ENCODE peak calls at places on chromosomes 11 and 22, in eight cellular contexts. P is cardiac muscle cell, Z is prostate gland, M is thoracic aorta, U is Peyer's patch, J is heart right ventricle, H is fibroblast of lung, N is Panc1. L is an unnamed sample.
A peak's percentile ranks its signal among the peaks of the same experiment; 100 is the strongest.

GRCh38 chr11:126989942-126990715 is 10.4 kb downstream of the KIRREL3 start:
- DNase-seq in M (no peak), H (peak; percentile 75), U (peak; percentile 78), Z (peak; percentile 51), N (peak; percentile 39), P (peak; percentile 73), J (peak; percentile 68), L (peak; percentile 79)

GRCh38 chr22:22058649-22059475 is 76.3 kb upstream of the TOP3B start:
- DNase-seq in M (no peak), U (no peak), J (no peak), H (no peak), Z (no peak), P (no peak), N (no peak), L (no peak)

GRCh38 chr11:2298131-2298794 is 3.5 kb downstream of the C11orf21 start:
- DNase-seq in J (no peak), M (no peak), P (no peak), H (no peak), N (no peak), Z (no peak), U (peak; percentile 38), L (no peak)

GRCh38 chr11:129861702-129862107 is 33.7 kb downstream of the NFRKB start:
- DNase-seq in M (no peak), N (peak; percentile 83), H (peak; percentile 97), P (peak; percentile 94), U (peak; percentile 74), J (peak; percentile 50), Z (peak; percentile 93), L (peak; percentile 97)

GRCh38 chr11:57974830-57975229 is 48.9 kb upstream of the OR9Q1 start:
- DNase-seq in P (peak; percentile 1), J (no peak), M (no peak), Z (no peak), U (no peak), H (peak; percentile 94), N (no peak), L (peak; percentile 22)

GRCh38 chr11:118918686-118919280 is 6.9 kb downstream of the BCL9L start:
- DNase-seq in Z (no peak), N (no peak), H (peak; percentile 58), P (peak; percentile 81), M (no peak), J (no peak), U (peak; percentile 56), L (no peak)

GRCh38 chr11:103596323-103596722 is 440.1 kb upstream of the DDI1 start:
- DNase-seq in J (no peak), H (peak; percentile 74), M (no peak), Z (no peak), P (no peak), U (no peak), N (no peak), L (no peak)

GRCh38 chr11:1139441-1140066 is 18.2 kb upstream of the MUC5AC start:
- DNase-seq in Z (no peak), J (no peak), M (no peak), H (peak; percentile 87), N (no peak), U (no peak), P (peak; percentile 31), L (no peak)

GRCh38 chr22:23036684-23037428 is 33.5 kb upstream of the GNAZ start:
- DNase-seq in Z (no peak), H (peak; percentile 9), M (no peak), P (peak; percentile 17), U (no peak), N (no peak), J (no peak), L (no peak)

GRCh38 chr11:124198852-124199389 is 15.8 kb downstream of the OR10D3 start:
- DNase-seq in P (no peak), H (no peak), N (no peak), M (no peak), U (no peak), J (no peak), Z (no peak), L (no peak)

GRCh38 chr11:11558352-11558751 is 63.5 kb downstream of the GALNT18 start:
- DNase-seq in U (no peak), P (no peak), H (no peak), N (no peak), J (peak; percentile 56), M (no peak), Z (no peak), L (no peak)

GRCh38 chr11:83241291-83241946 is 44.7 kb downstream of the CCDC90B start:
- DNase-seq in H (peak; percentile 77), U (peak; percentile 55), N (peak; percentile 51), P (peak; percentile 75), Z (peak; percentile 52), M (no peak), J (peak; percentile 19), L (peak; percentile 77)

GRCh38 chr11:121318848-121319834 is 26.6 kb downstream of the SC5D start:
- DNase-seq in N (peak; percentile 38), M (no peak), P (peak; percentile 68), H (peak; percentile 54), U (no peak), J (peak; percentile 14), Z (peak; percentile 47), L (peak; percentile 57)

GRCh38 chr11:108718466-108718865 is 53.6 kb downstream of the DDX10 start:
- DNase-seq in H (no peak), U (no peak), P (no peak), N (no peak), J (no peak), M (no peak), Z (no peak), L (no peak)

GRCh38 chr11:94825111-94825880 is 57.1 kb downstream of the AMOTL1 start:
- DNase-seq in N (no peak), U (no peak), H (no peak), M (no peak), P (no peak), J (no peak), Z (no peak), L (no peak)

GRCh38 chr11:84383571-84383970 is 1097.4 kb upstream of the CCDC90B start:
- DNase-seq in J (no peak), M (no peak), N (no peak), U (no peak), Z (no peak), H (peak; percentile 20), P (peak; percentile 20), L (no peak)

GRCh38 chr11:75759832-75760231 is 8.7 kb upstream of the DGAT2 start:
- DNase-seq in Z (no peak), U (no peak), P (no peak), N (no peak), M (no peak), J (no peak), H (no peak), L (no peak)
- H3K4me1 ChIP-seq in Z (no peaks in the 10 kb centered on the region), U (no peaks in the 10 kb centered on the region), P (peaks cover 5% of the 10 kb centered on the region), N (no peaks in the 10 kb centered on the region), M (no peaks in the 10 kb centered on the region), J (no peaks in the 10 kb centered on the region), H (no peaks in the 10 kb centered on the region), L (no peaks in the 10 kb centered on the region)

GRCh38 chr11:128716231-128716630 is 22.4 kb downstream of the FLI1 start:
- DNase-seq in P (no peak), N (no peak), H (no peak), Z (no peak), M (no peak), J (peak; percentile 22), U (no peak), L (no peak)
- H3K4me1 ChIP-seq in P (peaks cover 19% of the 10 kb centered on the region), N (peaks cover 8% of the 10 kb centered on the region), H (peaks cover 17% of the 10 kb centered on the region), Z (no peaks in the 10 kb centered on the region), M (peaks cover 21% of the 10 kb centered on the region), J (peaks cover 100% of the 10 kb centered on the region), U (peaks cover 28% of the 10 kb centered on the region), L (peaks cover 15% of the 10 kb centered on the region)

DNA sequence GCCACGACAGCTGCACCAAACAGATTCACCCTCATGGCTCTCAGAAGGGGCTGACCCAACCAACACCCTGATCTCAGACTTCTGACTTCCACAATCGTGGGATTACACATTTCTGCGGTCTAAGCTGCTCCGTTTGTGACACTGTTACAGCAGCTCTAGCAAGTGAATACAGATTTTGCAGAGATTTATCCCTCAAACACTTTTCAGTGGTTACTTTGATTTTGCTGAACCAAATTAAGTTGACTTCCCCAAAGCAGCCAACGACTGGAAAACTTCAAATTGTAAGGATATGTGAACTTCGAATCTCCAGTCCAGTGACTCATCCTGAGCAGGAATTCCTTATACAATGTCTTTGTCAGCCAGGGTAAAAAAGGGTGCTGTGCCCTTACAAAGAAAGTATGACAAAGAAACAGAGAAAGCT is 14.8 kb upstream of the INCENP start:
- DNase-seq in J (no peak), U (no peak), P (peak; percentile 50), N (no peak), H (peak; percentile 79), Z (no peak), M (no peak), L (no peak)
- H3K4me1 ChIP-seq in J (peaks cover 45% of the 10 kb centered on the region), U (no peaks in the 10 kb centered on the region), P (no peaks in the 10 kb centered on the region), N (peaks cover 6% of the 10 kb centered on the region), H (peaks cover 17% of the 10 kb centered on the region), Z (no peaks in the 10 kb centered on the region), M (peaks cover 22% of the 10 kb centered on the region), L (no peaks in the 10 kb centered on the region)

GRCh38 chr22:20223421-20224245 is 44.5 kb downstream of the RTN4R start:
- DNase-seq in P (no peak), Z (no peak), N (no peak), J (no peak), M (no peak), H (no peak), U (no peak), L (no peak)

GRCh38 chr22:20221421-20222340 is 46.4 kb downstream of the RTN4R start:
- DNase-seq in M (no peak), Z (no peak), H (no peak), U (no peak), J (no peak), N (no peak), P (no peak), L (no peak)

GRCh38 chr22:20220629-20221026 is 47.5 kb downstream of the RTN4R start:
- DNase-seq in P (no peak), J (no peak), H (no peak), M (no peak), Z (no peak), U (no peak), N (no peak), L (no peak)

GRCh38 chr22:20224917-20225692 is 43.0 kb downstream of the RTN4R start:
- DNase-seq in H (no peak), P (no peak), Z (no peak), N (no peak), M (no peak), U (no peak), J (no peak), L (no peak)

GRCh38 chr22:20222764-20223420 is 45.2 kb downstream of the RTN4R start:
- DNase-seq in M (no peak), Z (no peak), J (no peak), H (no peak), P (no peak), N (no peak), U (no peak), L (no peak)
- H3K4me1 ChIP-seq in M (peaks cover 4% of the 10 kb centered on the region), Z (no peaks in the 10 kb centered on the region), J (peaks cover 17% of the 10 kb centered on the region), H (no peaks in the 10 kb centered on the region), P (no peaks in the 10 kb centered on the region), N (no peaks in the 10 kb centered on the region), U (no peaks in the 10 kb centered on the region), L (no peaks in the 10 kb centered on the region)